ENCODE peak calls at places on chromosome 14, in four cellular contexts. V is stimulated activated CD4-positive, alpha-beta T cell treated with anti-CD3 and anti-CD28 coated beads, Interleukin-2, amount 100 ng/mL, for 48 hours; D is CD4-positive, CD25-positive, alpha-beta regulatory T cell; H is naive thymus-derived CD8-positive, alpha-beta T cell. A is an unnamed sample.

GRCh38 chr14:36996133-36996856 is 176.1 kb downstream of the SLC25A21 start:
- DNase-seq in V (no peak), D (no peak), H (no peak), A (peak)

GRCh38 chr14:89221109-89221508 is 195.9 kb downstream of the FOXN3 start:
- DNase-seq in V (no peak), D (peak), H (peak), A (peak)

GRCh38 chr14:31263485-31264133 is 56.0 kb upstream of the HECTD1 start:
- DNase-seq in V (no peak), D (no peak), H (no peak), A (peak)

GRCh38 chr14:60485600-60486251 is at the start of gene C14orf39:
- DNase-seq in V (no peak), D (no peak), H (no peak), A (no peak)

GRCh38 chr14:100422556-100423420 is 99.6 kb downstream of the SLC25A47 start:
- DNase-seq in V (no peak), D (no peak), H (no peak), A (peak)

GRCh38 chr14:72518809-72519377 is 375.0 kb downstream of the DPF3 start:
- DNase-seq in V (no peak), D (peak), H (peak), A (no peak)

GRCh38 chr14:55807059-55807499 is 227.1 kb downstream of the KTN1 start:
- DNase-seq in V (peak), D (peak), H (peak), A (no peak)

GRCh38 chr14:102221026-102221425 is 81.3 kb downstream of the WDR20 start:
- DNase-seq in V (no peak), D (no peak), H (no peak), A (peak)

GRCh38 chr14:74578479-74578878 is 33.6 kb downstream of the LTBP2 start:
- DNase-seq in V (no peak), D (no peak), H (no peak), A (no peak)

GRCh38 chr14:54108481-54109471 is 152.2 kb upstream of the BMP4 start:
- DNase-seq in V (no peak), D (no peak), H (no peak), A (peak)

GRCh38 chr14:92531151-92531873 is 17.7 kb downstream of the RIN3 start:
- DNase-seq in V (no peak), D (peak), H (peak), A (no peak)

GRCh38 chr14:28676481-28676880 is 90.1 kb upstream of the FOXG1 start:
- DNase-seq in V (no peak), D (no peak), H (no peak), A (no peak)

GRCh38 chr14:21965042-21965441 is 291.4 kb upstream of the OR4E1 start:
- DNase-seq in V (no peak), D (peak), H (peak), A (no peak)

GRCh38 chr14:81831128-81831815 is 297.6 kb upstream of the SEL1L start:
- DNase-seq in V (no peak), D (no peak), H (no peak), A (no peak)

GRCh38 chr14:56153271-56153670 is 35.1 kb downstream of the PELI2 start:
- DNase-seq in V (no peak), D (no peak), H (no peak), A (no peak)

GRCh38 chr14:67239582-67239981 is 1.7 kb upstream of the PALS1 start:
- DNase-seq in V (no peak), D (no peak), H (no peak), A (no peak)

GRCh38 chr14:93977790-93978581 is 1.6 kb upstream of the ASB2 start:
- DNase-seq in V (peak), D (peak), H (peak), A (no peak)

GRCh38 chr14:32252030-32252670 is 49.1 kb upstream of the RNU6-8 start:
- DNase-seq in V (peak), D (peak), H (peak), A (peak)

GRCh38 chr14:99127651-99128167 is 144.3 kb downstream of the BCL11B start:
- DNase-seq in V (no peak), D (no peak), H (no peak), A (no peak)

GRCh38 chr14:82776958-82777357 is 1243.3 kb upstream of the SEL1L start:
- DNase-seq in V (no peak), D (no peak), H (no peak), A (no peak)

GRCh38 chr14:102777711-102778615 is 714 bp downstream of the TRAF3 start:
- DNase-seq in V (no peak), D (peak), H (peak), A (peak)

GRCh38 chr14:61872452-61872851 is 110.2 kb downstream of the SNAPC1 start:
- DNase-seq in V (no peak), D (no peak), H (no peak), A (no peak)